ENCODE peak calls at places on chromosomes 12 and 14, in six cellular contexts. K is fibroblast of the aortic adventitia, M is RWPE1, X is brain microvascular endothelial cell, I is astrocyte, Q is astrocyte of the spinal cord. Z is an unnamed sample.

GRCh38 chr14:20671597-20672283 is 12.6 kb upstream of the RNASE4 start:
- DNase-seq in M (no peak), X (no peak), Q (no peak), I (no peak), K (no peak), Z (no peak)

GRCh38 chr14:31435276-31435675 is 14.9 kb upstream of the HEATR5A start:
- DNase-seq in Q (no peak), M (no peak), K (peak; percentile 84), X (no peak), I (peak; percentile 87), Z (no peak)

GRCh38 chr14:59301354-59301753 is 112.9 kb downstream of the DAAM1 start:
- DNase-seq in Q (no peak), I (no peak), M (no peak), K (no peak), X (no peak), Z (no peak)

GRCh38 chr14:85529803-85530574 is at the start of gene FLRT2:
- DNase-seq in K (peak; percentile 81), I (no peak), M (peak; percentile 50), X (peak; percentile 68), Q (peak; percentile 64), Z (no peak)

GRCh38 chr14:22796087-22796707 is 19.0 kb downstream of the SLC7A7 start:
- DNase-seq in I (no peak), X (no peak), M (no peak), K (no peak), Q (no peak), Z (no peak)

GRCh38 chr12:52672321-52672933 is 7.8 kb downstream of the KRT1 start:
- DNase-seq in Q (no peak), I (peak; percentile 22), M (peak; percentile 85), K (no peak), X (no peak), Z (no peak)

GRCh38 chr14:90986510-90986909 is 73.9 kb downstream of the RPS6KA5 start:
- DNase-seq in X (no peak), Q (no peak), K (no peak), M (peak; percentile 41), I (no peak), Z (no peak)

GRCh38 chr12:4272976-4273650 is 449 bp upstream of the CCND2 start:
- DNase-seq in I (no peak), M (no peak), X (no peak), Q (no peak), K (no peak), Z (no peak)

GRCh38 chr12:122318607-122319311 is 52.5 kb upstream of the VPS33A start:
- DNase-seq in I (peak; percentile 96), Q (peak; percentile 85), X (peak; percentile 68), M (no peak), K (peak; percentile 99), Z (no peak)

GRCh38 chr12:85733984-85734383 is 102.2 kb downstream of the RASSF9 start:
- DNase-seq in I (peak; percentile 7), Q (peak; percentile 3), X (no peak), M (no peak), K (peak; percentile 28), Z (no peak)

GRCh38 chr14:65421201-65421981 is 8.9 kb downstream of the FUT8 start:
- DNase-seq in K (peak; percentile 65), M (no peak), X (peak; percentile 54), Q (peak; percentile 62), I (peak; percentile 87), Z (no peak)

GRCh38 chr12:73632661-73633060 is 905.0 kb upstream of the ATXN7L3B start:
- DNase-seq in M (no peak), Q (no peak), I (no peak), X (no peak), K (no peak), Z (no peak)

GRCh38 chr12:95986635-95987535 is 9.3 kb downstream of the HAL start:
- DNase-seq in K (no peak), I (no peak), M (no peak), X (no peak), Q (no peak), Z (no peak)

GRCh38 chr14:106378191-106378590 is 851.8 kb downstream of the TMEM121 start:
- DNase-seq in M (no peak), K (no peak), I (no peak), X (no peak), Q (no peak), Z (no peak)

GRCh38 chr14:23052182-23052623 is 5.1 kb downstream of the CDH24 start:
- DNase-seq in Q (no peak), I (no peak), M (no peak), X (no peak), K (peak; percentile 12), Z (no peak)

GRCh38 chr12:111202237-111202592 is 166.7 kb downstream of the PHETA1 start:
- DNase-seq in X (no peak), M (no peak), Q (no peak), K (no peak), I (no peak), Z (no peak)

GRCh38 chr12:92552412-92553108 is 150.2 kb upstream of the PLEKHG7 start:
- DNase-seq in M (no peak), Q (no peak), X (no peak), I (peak; percentile 54), K (peak; percentile 57), Z (peak; percentile 56)

GRCh38 chr12:131098178-131098981 is 144.7 kb downstream of the ADGRD1 start:
- DNase-seq in K (no peak), Q (no peak), X (no peak), I (no peak), M (no peak), Z (no peak)

GRCh38 chr12:2291182-2291832 is 238.5 kb downstream of the CACNA1C start:
- DNase-seq in X (peak; percentile 23), Q (peak; percentile 53), M (peak; percentile 53), I (no peak), K (no peak), Z (peak; percentile 49)

GRCh38 chr12:132470417-132470816 is 19.5 kb upstream of the FBRSL1 start:
- DNase-seq in X (no peak), I (no peak), M (no peak), Q (no peak), K (no peak), Z (no peak)
- TF ChIP-seq CTCF in X (no peak), I (no peak), M (no peak), Q (no peak), K (no peak), Z (no peak)

GRCh38 chr14:97138801-97139200 is 341.6 kb downstream of the VRK1 start:
- DNase-seq in X (no peak), I (no peak), M (no peak), Q (no peak), K (no peak), Z (no peak)
- TF ChIP-seq CTCF in X (no peak), I (no peak), M (no peak), Q (no peak), K (no peak), Z (no peak)

GRCh38 chr12:55443776-55444175 is at the start of gene OR6C2:
- DNase-seq in M (no peak), I (no peak), K (no peak), Q (no peak), X (no peak), Z (no peak)

DNA sequence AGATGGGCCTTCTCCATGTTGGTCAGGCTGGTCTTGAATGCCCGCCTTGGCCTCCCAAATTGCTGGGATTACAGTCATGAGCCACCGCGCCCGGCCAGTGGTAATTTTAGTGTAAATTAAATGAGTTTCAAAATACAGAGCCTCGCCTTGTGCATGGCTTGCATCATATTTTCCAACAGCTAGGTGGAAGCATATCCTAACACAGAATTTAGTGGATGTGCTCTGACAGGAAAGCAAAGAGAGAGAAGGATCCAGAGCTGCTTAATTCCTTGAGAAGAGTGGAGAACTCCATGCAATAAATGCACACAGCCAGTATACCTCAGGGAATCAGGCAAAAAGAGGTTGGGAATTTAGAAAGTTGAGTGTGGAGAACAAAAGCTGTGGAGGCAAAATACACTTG is 2.5 kb downstream of the OR6C2 start:
- DNase-seq in I (no peak), Q (no peak), K (no peak), X (no peak), M (no peak), Z (no peak)
- TF ChIP-seq CTCF in I (no peak), Q (no peak), K (no peak), X (no peak), M (no peak), Z (no peak)

GRCh38 chr12:12784116-12784515 is 1.3 kb upstream of the APOLD1 start:
- DNase-seq in Q (no peak), M (no peak), X (no peak), I (no peak), K (no peak), Z (no peak)
- TF ChIP-seq CTCF in Q (no peak), M (no peak), X (no peak), I (no peak), K (no peak), Z (no peak)

GRCh38 chr12:108237272-108237671 is 101.8 kb downstream of the CMKLR1 start:
- DNase-seq in X (no peak), K (no peak), Q (no peak), I (no peak), M (no peak), Z (no peak)

GRCh38 chr12:108232565-108232964 is 103.5 kb downstream of the WSCD2 start:
- DNase-seq in K (no peak), M (peak; percentile 18), I (no peak), Q (no peak), X (no peak), Z (peak; percentile 19)

GRCh38 chr12:108234155-108234554 is 105.0 kb downstream of the CMKLR1 start:
- DNase-seq in Q (no peak), I (no peak), M (no peak), K (no peak), X (no peak), Z (no peak)

GRCh38 chr12:108236366-108236765 is 102.7 kb downstream of the CMKLR1 start:
- DNase-seq in K (no peak), Q (no peak), I (no peak), X (no peak), M (no peak), Z (no peak)

DNA sequence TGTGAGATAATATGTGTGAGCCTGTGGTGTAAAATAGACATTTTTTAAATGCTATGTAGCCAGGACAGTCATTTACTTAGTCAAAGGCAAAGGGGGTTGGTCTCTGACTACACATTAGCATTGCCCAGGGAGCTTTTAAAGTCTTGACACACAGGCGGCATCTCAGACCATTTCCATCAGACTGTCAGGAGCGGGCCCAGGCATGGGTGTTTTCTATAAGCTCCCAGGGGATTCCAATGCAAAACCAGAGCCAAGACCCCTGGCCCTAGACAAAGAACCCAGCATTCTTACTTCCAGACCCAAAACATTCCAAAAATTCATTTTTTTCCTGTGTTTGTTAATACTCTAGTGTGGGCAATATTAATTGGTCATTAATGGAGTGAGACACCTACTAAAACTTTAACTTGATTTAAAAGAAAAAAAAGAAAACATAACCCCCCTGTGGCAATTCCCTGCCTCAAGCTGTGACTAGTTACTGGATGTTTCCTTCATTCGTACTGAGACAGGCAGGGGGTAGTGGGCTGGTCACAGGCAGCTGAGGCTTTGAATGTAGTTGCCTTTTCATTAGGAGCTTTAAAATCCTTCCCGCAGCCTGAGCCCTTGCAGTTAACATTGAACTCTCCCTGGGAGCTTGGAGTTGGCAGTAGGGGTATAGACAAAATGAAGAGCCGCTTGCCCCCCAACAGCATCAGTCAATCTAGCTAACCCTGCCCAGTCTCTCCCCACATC is 103.7 kb downstream of the CMKLR1 start:
- DNase-seq in Q (no peak), K (no peak), M (no peak), I (no peak), X (no peak), Z (no peak)
- TF ChIP-seq CTCF in Q (no peak), K (no peak), M (no peak), I (no peak), X (no peak), Z (no peak)